ENCODE peak calls at places on chromosome 3, in nine cellular contexts. One of them, this sample, is unnamed.
A peak's percentile ranks its signal among the peaks of the same experiment; 100 is the strongest.

GRCh38 chr3:76669305-76669704 is 370.6 kb upstream of the ROBO2 start:
- DNase-seq in endodermal cell: no peak
- DNase-seq in WTC11: no peak
- DNase-seq in GM10248: no peak
- DNase-seq in choroid plexus epithelial cell: no peak
- DNase-seq in adrenal gland: no peak
- DNase-seq in foreskin fibroblast: no peak
- DNase-seq in AG09319: no peak
- DNase-seq in astrocyte of the cerebellum: no peak
- DNase-seq in this sample: no peak

GRCh38 chr3:173938159-173938558 is 540.6 kb downstream of the NLGN1 start:
- DNase-seq in GM10248: no peak
- DNase-seq in astrocyte of the cerebellum: peak; percentile 31
- DNase-seq in adrenal gland: no peak
- DNase-seq in foreskin fibroblast: peak; percentile 23
- DNase-seq in choroid plexus epithelial cell: peak; percentile 33
- DNase-seq in WTC11: no peak
- DNase-seq in endodermal cell: no peak
- DNase-seq in AG09319: peak; percentile 23
- DNase-seq in this sample: no peak

GRCh38 chr3:159724627-159725026 is 264.0 kb upstream of the IL12A start:
- DNase-seq in AG09319: no peak
- DNase-seq in foreskin fibroblast: no peak
- DNase-seq in GM10248: no peak
- DNase-seq in WTC11: no peak
- DNase-seq in adrenal gland: no peak
- DNase-seq in astrocyte of the cerebellum: no peak
- DNase-seq in choroid plexus epithelial cell: peak; percentile 36
- DNase-seq in endodermal cell: no peak
- DNase-seq in this sample: no peak

GRCh38 chr3:100682854-100683760 is 26.2 kb upstream of the TFG start:
- DNase-seq in astrocyte of the cerebellum: no peak
- DNase-seq in AG09319: no peak
- DNase-seq in choroid plexus epithelial cell: no peak
- DNase-seq in GM10248: no peak
- DNase-seq in WTC11: no peak
- DNase-seq in endodermal cell: peak; percentile 50
- DNase-seq in adrenal gland: no peak
- DNase-seq in foreskin fibroblast: no peak
- DNase-seq in this sample: no peak

GRCh38 chr3:78497025-78497424 is 1270.8 kb downstream of the ROBO1 start:
- DNase-seq in GM10248: no peak
- DNase-seq in endodermal cell: no peak
- DNase-seq in astrocyte of the cerebellum: no peak
- DNase-seq in WTC11: no peak
- DNase-seq in foreskin fibroblast: no peak
- DNase-seq in AG09319: no peak
- DNase-seq in choroid plexus epithelial cell: no peak
- DNase-seq in adrenal gland: peak; percentile 55
- DNase-seq in this sample: no peak

GRCh38 chr3:138875754-138876664 is 41.3 kb upstream of the PIK3CB start:
- DNase-seq in choroid plexus epithelial cell: peak; percentile 37
- DNase-seq in foreskin fibroblast: no peak
- DNase-seq in astrocyte of the cerebellum: no peak
- DNase-seq in WTC11: no peak
- DNase-seq in endodermal cell: no peak
- DNase-seq in GM10248: no peak
- DNase-seq in AG09319: no peak
- DNase-seq in adrenal gland: no peak
- DNase-seq in this sample: no peak

GRCh38 chr3:45033799-45034198 is 7.7 kb downstream of the CLEC3B start:
- DNase-seq in adrenal gland: no peak
- DNase-seq in WTC11: no peak
- DNase-seq in choroid plexus epithelial cell: no peak
- DNase-seq in AG09319: no peak
- DNase-seq in endodermal cell: no peak
- DNase-seq in astrocyte of the cerebellum: no peak
- DNase-seq in foreskin fibroblast: no peak
- DNase-seq in GM10248: no peak
- DNase-seq in this sample: no peak

GRCh38 chr3:153165211-153165815 is 3.3 kb downstream of the RAP2B start:
- DNase-seq in WTC11: no peak
- DNase-seq in choroid plexus epithelial cell: peak; percentile 64
- DNase-seq in adrenal gland: no peak
- DNase-seq in astrocyte of the cerebellum: no peak
- DNase-seq in AG09319: no peak
- DNase-seq in foreskin fibroblast: no peak
- DNase-seq in GM10248: no peak
- DNase-seq in endodermal cell: no peak
- DNase-seq in this sample: no peak

GRCh38 chr3:81666502-81667121 is 94.8 kb downstream of the GBE1 start:
- DNase-seq in GM10248: peak; percentile 24
- DNase-seq in AG09319: peak; percentile 10
- DNase-seq in astrocyte of the cerebellum: peak; percentile 8
- DNase-seq in choroid plexus epithelial cell: peak; percentile 64
- DNase-seq in foreskin fibroblast: peak; percentile 4
- DNase-seq in WTC11: no peak
- DNase-seq in adrenal gland: no peak
- DNase-seq in endodermal cell: no peak
- DNase-seq in this sample: no peak

GRCh38 chr3:63231556-63231955 is 46.6 kb upstream of the SYNPR start:
- DNase-seq in adrenal gland: no peak
- DNase-seq in foreskin fibroblast: no peak
- DNase-seq in GM10248: no peak
- DNase-seq in choroid plexus epithelial cell: no peak
- DNase-seq in WTC11: no peak
- DNase-seq in endodermal cell: no peak
- DNase-seq in astrocyte of the cerebellum: no peak
- DNase-seq in AG09319: no peak
- DNase-seq in this sample: no peak

GRCh38 chr3:170967126-170967525 is 58.7 kb upstream of the EIF5A2 start:
- DNase-seq in foreskin fibroblast: no peak
- DNase-seq in choroid plexus epithelial cell: no peak
- DNase-seq in astrocyte of the cerebellum: no peak
- DNase-seq in AG09319: no peak
- DNase-seq in WTC11: no peak
- DNase-seq in adrenal gland: no peak
- DNase-seq in GM10248: no peak
- DNase-seq in endodermal cell: no peak
- DNase-seq in this sample: no peak

GRCh38 chr3:160808838-160809237 is 52.8 kb downstream of the PPM1L start:
- DNase-seq in endodermal cell: no peak
- DNase-seq in GM10248: no peak
- DNase-seq in astrocyte of the cerebellum: no peak
- DNase-seq in adrenal gland: no peak
- DNase-seq in choroid plexus epithelial cell: no peak
- DNase-seq in WTC11: no peak
- DNase-seq in foreskin fibroblast: no peak
- DNase-seq in AG09319: no peak
- DNase-seq in this sample: no peak

GRCh38 chr3:149792485-149793270 is at the start of gene ANKUB1:
- DNase-seq in endodermal cell: no peak
- DNase-seq in adrenal gland: no peak
- DNase-seq in AG09319: no peak
- DNase-seq in WTC11: no peak
- DNase-seq in foreskin fibroblast: no peak
- DNase-seq in astrocyte of the cerebellum: no peak
- DNase-seq in choroid plexus epithelial cell: no peak
- DNase-seq in GM10248: no peak
- DNase-seq in this sample: no peak

GRCh38 chr3:186839874-186840641 is 2.5 kb upstream of the ADIPOQ start:
- DNase-seq in endodermal cell: peak; percentile 13
- DNase-seq in AG09319: peak; percentile 69
- DNase-seq in adrenal gland: no peak
- DNase-seq in astrocyte of the cerebellum: peak; percentile 70
- DNase-seq in GM10248: no peak
- DNase-seq in WTC11: no peak
- DNase-seq in choroid plexus epithelial cell: peak; percentile 81
- DNase-seq in foreskin fibroblast: no peak
- DNase-seq in this sample: no peak

GRCh38 chr3:16383864-16384263 is 118.9 kb downstream of the OXNAD1 start:
- DNase-seq in endodermal cell: no peak
- DNase-seq in adrenal gland: no peak
- DNase-seq in astrocyte of the cerebellum: no peak
- DNase-seq in WTC11: no peak
- DNase-seq in GM10248: no peak
- DNase-seq in AG09319: no peak
- DNase-seq in foreskin fibroblast: no peak
- DNase-seq in choroid plexus epithelial cell: no peak
- DNase-seq in this sample: no peak

DNA sequence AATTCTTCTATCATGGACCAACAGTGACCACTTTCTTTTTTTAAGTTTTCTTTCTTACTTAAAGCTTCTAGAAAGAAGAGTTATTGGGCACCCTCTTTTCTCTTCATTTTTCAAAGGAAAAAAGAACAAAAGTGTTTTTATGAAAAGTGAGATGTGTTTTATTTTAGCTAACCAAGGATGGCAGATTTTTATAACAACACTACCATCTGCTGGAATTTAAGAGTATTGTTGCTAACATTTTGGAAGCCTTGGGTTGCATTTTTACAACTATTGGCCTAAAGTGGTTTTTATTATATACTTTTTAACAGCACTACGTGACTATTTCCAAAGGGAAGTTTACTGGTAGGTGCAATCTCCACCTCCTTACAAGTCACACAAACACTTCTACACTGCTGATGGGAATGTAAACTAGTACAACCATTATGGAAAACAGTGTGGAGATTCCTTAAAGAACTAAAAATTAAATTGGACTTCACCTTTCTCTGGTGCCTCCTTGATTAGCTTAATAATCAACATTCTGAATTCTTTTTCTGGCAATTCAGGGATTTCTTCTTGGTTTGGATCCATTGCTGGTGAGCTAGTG is 237.7 kb upstream of the AGTR1 start:
- DNase-seq in AG09319: no peak
- DNase-seq in choroid plexus epithelial cell: peak; percentile 50
- DNase-seq in WTC11: no peak
- DNase-seq in GM10248: peak; percentile 12
- DNase-seq in adrenal gland: no peak
- DNase-seq in foreskin fibroblast: no peak
- DNase-seq in astrocyte of the cerebellum: no peak
- DNase-seq in endodermal cell: no peak
- DNase-seq in this sample: no peak
- TF ChIP-seq CTCF in AG09319: peak; percentile 20
- TF ChIP-seq CTCF in choroid plexus epithelial cell: peak; percentile 46
- TF ChIP-seq CTCF in WTC11: peak; percentile 19
- TF ChIP-seq CTCF in GM10248: peak; percentile 30
- TF ChIP-seq CTCF in adrenal gland: peak; percentile 51
- TF ChIP-seq CTCF in foreskin fibroblast: peak; percentile 22
- TF ChIP-seq CTCF in astrocyte of the cerebellum: no peak
- TF ChIP-seq CTCF in endodermal cell: peak; percentile 70
- TF ChIP-seq CTCF in this sample: peak; percentile 64

GRCh38 chr3:195035345-195036202 is 235.4 kb downstream of the XXYLT1 start:
- DNase-seq in choroid plexus epithelial cell: no peak
- DNase-seq in GM10248: no peak
- DNase-seq in adrenal gland: no peak
- DNase-seq in astrocyte of the cerebellum: no peak
- DNase-seq in foreskin fibroblast: no peak
- DNase-seq in WTC11: peak; percentile 73
- DNase-seq in AG09319: no peak
- DNase-seq in endodermal cell: peak; percentile 88
- DNase-seq in this sample: no peak
- TF ChIP-seq CTCF in choroid plexus epithelial cell: peak; percentile 40
- TF ChIP-seq CTCF in GM10248: no peak
- TF ChIP-seq CTCF in adrenal gland: no peak
- TF ChIP-seq CTCF in astrocyte of the cerebellum: peak; percentile 23
- TF ChIP-seq CTCF in foreskin fibroblast: peak; percentile 16
- TF ChIP-seq CTCF in WTC11: no peak
- TF ChIP-seq CTCF in AG09319: no peak
- TF ChIP-seq CTCF in endodermal cell: peak; percentile 72
- TF ChIP-seq CTCF in this sample: no peak

DNA sequence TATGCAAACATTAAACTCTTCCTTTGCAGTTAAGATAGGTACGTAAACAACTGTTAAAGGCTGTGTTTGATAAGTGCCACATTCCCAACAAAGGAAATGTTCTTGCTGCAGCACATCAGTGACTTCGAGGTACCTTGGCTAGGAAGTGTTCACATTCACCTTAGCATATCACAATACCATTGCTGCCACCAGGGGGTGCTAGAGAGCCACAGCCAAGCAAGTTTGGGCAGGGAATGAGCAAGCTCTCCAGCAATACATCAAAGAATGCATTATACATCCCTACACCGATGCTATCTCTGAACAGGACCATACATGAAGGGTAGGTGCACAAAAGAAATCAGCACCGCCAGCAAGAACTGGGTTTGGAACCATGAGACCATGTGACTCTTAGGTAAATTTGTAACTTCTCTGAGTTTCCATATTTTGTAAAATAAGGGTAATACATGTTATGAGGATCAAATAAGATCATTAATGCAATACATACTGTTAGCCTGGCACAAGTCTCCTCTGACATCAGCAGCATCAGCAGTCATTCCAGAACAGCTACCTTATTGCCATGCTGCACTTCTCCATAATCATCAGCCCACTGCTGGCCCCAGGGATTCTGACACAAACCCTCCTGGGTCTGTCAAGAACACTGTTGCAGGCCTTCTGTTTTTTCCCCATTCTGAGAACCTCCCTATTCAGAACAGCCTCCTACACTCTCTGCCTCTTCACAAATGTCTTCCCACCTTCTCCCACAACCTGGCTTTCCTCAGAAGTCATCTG is 37.6 kb downstream of the RYK start:
- DNase-seq in endodermal cell: peak; percentile 98
- DNase-seq in AG09319: peak; percentile 29
- DNase-seq in astrocyte of the cerebellum: peak; percentile 53
- DNase-seq in choroid plexus epithelial cell: peak; percentile 86
- DNase-seq in adrenal gland: peak; percentile 72
- DNase-seq in foreskin fibroblast: peak; percentile 58
- DNase-seq in WTC11: peak; percentile 93
- DNase-seq in GM10248: peak; percentile 71
- DNase-seq in this sample: peak; percentile 97
- TF ChIP-seq CTCF in endodermal cell: peak; percentile 98
- TF ChIP-seq CTCF in AG09319: peak; percentile 99
- TF ChIP-seq CTCF in astrocyte of the cerebellum: peak; percentile 99
- TF ChIP-seq CTCF in choroid plexus epithelial cell: peak; percentile 99
- TF ChIP-seq CTCF in adrenal gland: peak; percentile 99
- TF ChIP-seq CTCF in foreskin fibroblast: peak; percentile 98
- TF ChIP-seq CTCF in WTC11: peak; percentile 98
- TF ChIP-seq CTCF in GM10248: peak; percentile 93
- TF ChIP-seq CTCF in this sample: peak; percentile 100

GRCh38 chr3:129482721-129483120 is 42.7 kb downstream of the IFT122 start:
- DNase-seq in astrocyte of the cerebellum: no peak
- DNase-seq in AG09319: no peak
- DNase-seq in WTC11: peak; percentile 54
- DNase-seq in adrenal gland: no peak
- DNase-seq in foreskin fibroblast: no peak
- DNase-seq in endodermal cell: peak; percentile 71
- DNase-seq in GM10248: no peak
- DNase-seq in choroid plexus epithelial cell: no peak
- DNase-seq in this sample: no peak
- TF ChIP-seq CTCF in astrocyte of the cerebellum: no peak
- TF ChIP-seq CTCF in AG09319: no peak
- TF ChIP-seq CTCF in WTC11: no peak
- TF ChIP-seq CTCF in adrenal gland: no peak
- TF ChIP-seq CTCF in foreskin fibroblast: no peak
- TF ChIP-seq CTCF in endodermal cell: peak; percentile 72
- TF ChIP-seq CTCF in GM10248: no peak
- TF ChIP-seq CTCF in choroid plexus epithelial cell: peak; percentile 29
- TF ChIP-seq CTCF in this sample: no peak

DNA sequence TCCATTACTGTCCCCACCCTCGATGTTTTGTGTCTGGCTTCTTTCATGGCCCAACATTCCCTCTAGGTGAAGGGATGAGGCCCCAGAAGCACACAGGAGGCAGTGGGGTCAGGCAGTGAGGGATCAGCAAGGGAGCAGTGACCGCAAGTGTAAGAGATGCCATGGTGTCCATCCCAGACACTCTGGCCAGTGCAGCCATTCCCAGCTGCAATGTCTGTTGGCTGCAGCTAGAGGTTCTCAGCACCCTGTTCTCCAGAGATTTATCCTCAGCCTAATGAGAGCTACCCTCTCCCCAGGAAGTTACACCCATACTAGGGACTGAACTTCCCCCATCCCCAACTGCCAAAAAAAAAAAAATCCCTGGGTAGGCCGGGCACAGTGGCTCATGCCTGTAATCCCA is 40.2 kb downstream of the TRANK1 start:
- DNase-seq in WTC11: peak; percentile 27
- DNase-seq in adrenal gland: no peak
- DNase-seq in astrocyte of the cerebellum: no peak
- DNase-seq in GM10248: no peak
- DNase-seq in endodermal cell: peak; percentile 64
- DNase-seq in foreskin fibroblast: no peak
- DNase-seq in choroid plexus epithelial cell: peak; percentile 58
- DNase-seq in AG09319: no peak
- DNase-seq in this sample: peak; percentile 11
- TF ChIP-seq CTCF in WTC11: no peak
- TF ChIP-seq CTCF in adrenal gland: peak; percentile 44
- TF ChIP-seq CTCF in astrocyte of the cerebellum: peak; percentile 33
- TF ChIP-seq CTCF in GM10248: peak; percentile 60
- TF ChIP-seq CTCF in endodermal cell: peak; percentile 73
- TF ChIP-seq CTCF in foreskin fibroblast: peak; percentile 37
- TF ChIP-seq CTCF in choroid plexus epithelial cell: peak; percentile 79
- TF ChIP-seq CTCF in AG09319: peak; percentile 32
- TF ChIP-seq CTCF in this sample: peak; percentile 20